ENCODE peak calls at places on chromosome 1, in six cellular contexts. One of them, this sample, is unnamed.

GRCh38 chr1:101388904-101389546 is 152.2 kb downstream of the S1PR1 start:
- DNase-seq in lower lobe of right lung: no peak
- DNase-seq in activated CD4-positive, alpha-beta T cell treated with anti-CD3 and anti-CD28 coated beads, Interleukin-2, amount 10 ng/mL, durations not matched to agents 7 days and 5 days: peak
- DNase-seq in progenitor cell of endocrine pancreas: no peak
- DNase-seq in C1 segment of cervical spinal cord: no peak
- DNase-seq in stomach: no peak
- DNase-seq in this sample: no peak

GRCh38 chr1:117860906-117861610 is 68.4 kb downstream of the GDAP2 start:
- DNase-seq in activated CD4-positive, alpha-beta T cell treated with anti-CD3 and anti-CD28 coated beads, Interleukin-2, amount 10 ng/mL, durations not matched to agents 7 days and 5 days: no peak
- DNase-seq in stomach: no peak
- DNase-seq in C1 segment of cervical spinal cord: no peak
- DNase-seq in lower lobe of right lung: no peak
- DNase-seq in progenitor cell of endocrine pancreas: no peak
- DNase-seq in this sample: no peak

GRCh38 chr1:152824964-152825363 is 2.3 kb upstream of the LCE1A start:
- DNase-seq in activated CD4-positive, alpha-beta T cell treated with anti-CD3 and anti-CD28 coated beads, Interleukin-2, amount 10 ng/mL, durations not matched to agents 7 days and 5 days: no peak
- DNase-seq in progenitor cell of endocrine pancreas: no peak
- DNase-seq in C1 segment of cervical spinal cord: no peak
- DNase-seq in lower lobe of right lung: no peak
- DNase-seq in stomach: no peak
- DNase-seq in this sample: no peak

GRCh38 chr1:44999232-44999631 is 11.9 kb downstream of the HECTD3 start:
- DNase-seq in progenitor cell of endocrine pancreas: no peak
- DNase-seq in activated CD4-positive, alpha-beta T cell treated with anti-CD3 and anti-CD28 coated beads, Interleukin-2, amount 10 ng/mL, durations not matched to agents 7 days and 5 days: no peak
- DNase-seq in C1 segment of cervical spinal cord: no peak
- DNase-seq in lower lobe of right lung: no peak
- DNase-seq in stomach: no peak
- DNase-seq in this sample: no peak

GRCh38 chr1:220271706-220272046 is 577 bp downstream of the RAB3GAP2 start:
- DNase-seq in C1 segment of cervical spinal cord: no peak
- DNase-seq in activated CD4-positive, alpha-beta T cell treated with anti-CD3 and anti-CD28 coated beads, Interleukin-2, amount 10 ng/mL, durations not matched to agents 7 days and 5 days: peak
- DNase-seq in lower lobe of right lung: no peak
- DNase-seq in progenitor cell of endocrine pancreas: no peak
- DNase-seq in stomach: no peak
- DNase-seq in this sample: no peak

GRCh38 chr1:208010487-208011079 is 99.7 kb upstream of the CD34 start:
- DNase-seq in stomach: no peak
- DNase-seq in lower lobe of right lung: no peak
- DNase-seq in C1 segment of cervical spinal cord: no peak
- DNase-seq in activated CD4-positive, alpha-beta T cell treated with anti-CD3 and anti-CD28 coated beads, Interleukin-2, amount 10 ng/mL, durations not matched to agents 7 days and 5 days: no peak
- DNase-seq in progenitor cell of endocrine pancreas: no peak
- DNase-seq in this sample: no peak

GRCh38 chr1:154712166-154712838 is 104.3 kb upstream of the ADAR start:
- DNase-seq in lower lobe of right lung: no peak
- DNase-seq in stomach: no peak
- DNase-seq in progenitor cell of endocrine pancreas: no peak
- DNase-seq in C1 segment of cervical spinal cord: no peak
- DNase-seq in activated CD4-positive, alpha-beta T cell treated with anti-CD3 and anti-CD28 coated beads, Interleukin-2, amount 10 ng/mL, durations not matched to agents 7 days and 5 days: no peak
- DNase-seq in this sample: no peak

GRCh38 chr1:224497714-224498573 is 63.3 kb upstream of the WDR26 start:
- DNase-seq in activated CD4-positive, alpha-beta T cell treated with anti-CD3 and anti-CD28 coated beads, Interleukin-2, amount 10 ng/mL, durations not matched to agents 7 days and 5 days: peak
- DNase-seq in stomach: peak
- DNase-seq in C1 segment of cervical spinal cord: no peak
- DNase-seq in progenitor cell of endocrine pancreas: no peak
- DNase-seq in lower lobe of right lung: no peak
- DNase-seq in this sample: peak

GRCh38 chr1:179034720-179035119 is 9.0 kb downstream of the FAM20B start:
- DNase-seq in activated CD4-positive, alpha-beta T cell treated with anti-CD3 and anti-CD28 coated beads, Interleukin-2, amount 10 ng/mL, durations not matched to agents 7 days and 5 days: no peak
- DNase-seq in stomach: no peak
- DNase-seq in lower lobe of right lung: no peak
- DNase-seq in progenitor cell of endocrine pancreas: no peak
- DNase-seq in C1 segment of cervical spinal cord: no peak
- DNase-seq in this sample: peak

GRCh38 chr1:206847946-206848345 is 17.5 kb upstream of the IL20 start:
- DNase-seq in progenitor cell of endocrine pancreas: no peak
- DNase-seq in stomach: no peak
- DNase-seq in activated CD4-positive, alpha-beta T cell treated with anti-CD3 and anti-CD28 coated beads, Interleukin-2, amount 10 ng/mL, durations not matched to agents 7 days and 5 days: no peak
- DNase-seq in lower lobe of right lung: no peak
- DNase-seq in C1 segment of cervical spinal cord: no peak
- DNase-seq in this sample: no peak

GRCh38 chr1:26838474-26839338 is 12.2 kb downstream of the ZDHHC18 start:
- DNase-seq in progenitor cell of endocrine pancreas: no peak
- DNase-seq in lower lobe of right lung: no peak
- DNase-seq in stomach: no peak
- DNase-seq in C1 segment of cervical spinal cord: no peak
- DNase-seq in activated CD4-positive, alpha-beta T cell treated with anti-CD3 and anti-CD28 coated beads, Interleukin-2, amount 10 ng/mL, durations not matched to agents 7 days and 5 days: no peak
- DNase-seq in this sample: peak

GRCh38 chr1:110956586-110956985 is 7.1 kb downstream of the LRIF1 start:
- DNase-seq in progenitor cell of endocrine pancreas: no peak
- DNase-seq in activated CD4-positive, alpha-beta T cell treated with anti-CD3 and anti-CD28 coated beads, Interleukin-2, amount 10 ng/mL, durations not matched to agents 7 days and 5 days: no peak
- DNase-seq in stomach: no peak
- DNase-seq in C1 segment of cervical spinal cord: no peak
- DNase-seq in lower lobe of right lung: no peak
- DNase-seq in this sample: no peak

GRCh38 chr1:76158126-76158525 is 83.6 kb downstream of the ST6GALNAC3 start:
- DNase-seq in C1 segment of cervical spinal cord: no peak
- DNase-seq in lower lobe of right lung: no peak
- DNase-seq in progenitor cell of endocrine pancreas: no peak
- DNase-seq in activated CD4-positive, alpha-beta T cell treated with anti-CD3 and anti-CD28 coated beads, Interleukin-2, amount 10 ng/mL, durations not matched to agents 7 days and 5 days: no peak
- DNase-seq in stomach: no peak
- DNase-seq in this sample: no peak

GRCh38 chr1:167545349-167545748 is 8.2 kb downstream of the CREG1 start:
- DNase-seq in stomach: no peak
- DNase-seq in lower lobe of right lung: no peak
- DNase-seq in activated CD4-positive, alpha-beta T cell treated with anti-CD3 and anti-CD28 coated beads, Interleukin-2, amount 10 ng/mL, durations not matched to agents 7 days and 5 days: no peak
- DNase-seq in progenitor cell of endocrine pancreas: no peak
- DNase-seq in C1 segment of cervical spinal cord: no peak
- DNase-seq in this sample: no peak

GRCh38 chr1:20386682-20387081 is 96.0 kb downstream of the VWA5B1 start:
- DNase-seq in activated CD4-positive, alpha-beta T cell treated with anti-CD3 and anti-CD28 coated beads, Interleukin-2, amount 10 ng/mL, durations not matched to agents 7 days and 5 days: no peak
- DNase-seq in stomach: no peak
- DNase-seq in progenitor cell of endocrine pancreas: no peak
- DNase-seq in C1 segment of cervical spinal cord: peak
- DNase-seq in lower lobe of right lung: no peak
- DNase-seq in this sample: no peak

GRCh38 chr1:119475866-119476439 is 31.1 kb upstream of the HSD3B1 start:
- DNase-seq in stomach: peak
- DNase-seq in lower lobe of right lung: peak
- DNase-seq in activated CD4-positive, alpha-beta T cell treated with anti-CD3 and anti-CD28 coated beads, Interleukin-2, amount 10 ng/mL, durations not matched to agents 7 days and 5 days: peak
- DNase-seq in progenitor cell of endocrine pancreas: peak
- DNase-seq in C1 segment of cervical spinal cord: no peak
- DNase-seq in this sample: no peak

GRCh38 chr1:31505884-31506497 is 70.3 kb upstream of the TINAGL1 start:
- DNase-seq in activated CD4-positive, alpha-beta T cell treated with anti-CD3 and anti-CD28 coated beads, Interleukin-2, amount 10 ng/mL, durations not matched to agents 7 days and 5 days: peak
- DNase-seq in lower lobe of right lung: no peak
- DNase-seq in C1 segment of cervical spinal cord: no peak
- DNase-seq in progenitor cell of endocrine pancreas: no peak
- DNase-seq in stomach: no peak
- DNase-seq in this sample: peak

GRCh38 chr1:48602349-48602748 is 130.3 kb upstream of the SPATA6 start:
- DNase-seq in progenitor cell of endocrine pancreas: no peak
- DNase-seq in stomach: no peak
- DNase-seq in lower lobe of right lung: no peak
- DNase-seq in activated CD4-positive, alpha-beta T cell treated with anti-CD3 and anti-CD28 coated beads, Interleukin-2, amount 10 ng/mL, durations not matched to agents 7 days and 5 days: no peak
- DNase-seq in C1 segment of cervical spinal cord: no peak
- DNase-seq in this sample: no peak

GRCh38 chr1:41239988-41240610 is 2.0 kb downstream of the SCMH1 start:
- DNase-seq in lower lobe of right lung: no peak
- DNase-seq in activated CD4-positive, alpha-beta T cell treated with anti-CD3 and anti-CD28 coated beads, Interleukin-2, amount 10 ng/mL, durations not matched to agents 7 days and 5 days: peak
- DNase-seq in stomach: no peak
- DNase-seq in progenitor cell of endocrine pancreas: no peak
- DNase-seq in C1 segment of cervical spinal cord: no peak
- DNase-seq in this sample: peak

GRCh38 chr1:79737193-79737592 is 730.7 kb upstream of the ADGRL4 start:
- DNase-seq in C1 segment of cervical spinal cord: no peak
- DNase-seq in stomach: no peak
- DNase-seq in lower lobe of right lung: no peak
- DNase-seq in progenitor cell of endocrine pancreas: no peak
- DNase-seq in activated CD4-positive, alpha-beta T cell treated with anti-CD3 and anti-CD28 coated beads, Interleukin-2, amount 10 ng/mL, durations not matched to agents 7 days and 5 days: no peak
- DNase-seq in this sample: no peak

GRCh38 chr1:182601926-182602325 is 2.3 kb downstream of the RGS16 start:
- DNase-seq in stomach: no peak
- DNase-seq in C1 segment of cervical spinal cord: no peak
- DNase-seq in progenitor cell of endocrine pancreas: no peak
- DNase-seq in lower lobe of right lung: no peak
- DNase-seq in activated CD4-positive, alpha-beta T cell treated with anti-CD3 and anti-CD28 coated beads, Interleukin-2, amount 10 ng/mL, durations not matched to agents 7 days and 5 days: no peak
- DNase-seq in this sample: no peak

GRCh38 chr1:78004719-78005346 is at the start of gene DNAJB4:
- DNase-seq in C1 segment of cervical spinal cord: peak
- DNase-seq in stomach: peak
- DNase-seq in lower lobe of right lung: no peak
- DNase-seq in activated CD4-positive, alpha-beta T cell treated with anti-CD3 and anti-CD28 coated beads, Interleukin-2, amount 10 ng/mL, durations not matched to agents 7 days and 5 days: peak
- DNase-seq in progenitor cell of endocrine pancreas: no peak
- DNase-seq in this sample: peak

GRCh38 chr1:94142022-94142421 is 21.1 kb upstream of the ABCA4 start:
- DNase-seq in stomach: no peak
- DNase-seq in activated CD4-positive, alpha-beta T cell treated with anti-CD3 and anti-CD28 coated beads, Interleukin-2, amount 10 ng/mL, durations not matched to agents 7 days and 5 days: no peak
- DNase-seq in progenitor cell of endocrine pancreas: no peak
- DNase-seq in C1 segment of cervical spinal cord: no peak
- DNase-seq in lower lobe of right lung: no peak
- DNase-seq in this sample: no peak